ENCODE peak calls at places on chromosomes 6 and 20, in four cellular contexts. D, K, P and G are unnamed samples.

GRCh38 chr20:25750765-25751696 is 54.4 kb upstream of the ZNF337 start:
- DNase-seq in D (peak; percentile 40), K (peak; percentile 69), P (peak; percentile 57), G (no peak)

GRCh38 chr6:41965429-41966213 is 24.0 kb upstream of the CCND3 start:
- DNase-seq in D (peak; percentile 34), K (no peak), P (no peak), G (no peak)

GRCh38 chr6:166078294-166078693 is 89.4 kb downstream of the TBXT start:
- DNase-seq in D (no peak), K (no peak), P (no peak), G (no peak)

GRCh38 chr6:23106951-23107350 is 537.6 kb downstream of the HDGFL1 start:
- DNase-seq in D (no peak), K (no peak), P (no peak), G (no peak)

GRCh38 chr6:117237561-117237960 is 27.8 kb upstream of the VGLL2 start:
- DNase-seq in D (no peak), K (no peak), P (no peak), G (no peak)

GRCh38 chr20:5090191-5090590 is 29.6 kb downstream of the PCNA start:
- DNase-seq in D (peak; percentile 37), K (no peak), P (no peak), G (no peak)

GRCh38 chr6:1346556-1347186 is 34.8 kb downstream of the FOXQ1 start:
- DNase-seq in D (no peak), K (no peak), P (no peak), G (no peak)

GRCh38 chr20:40189621-40190020 is 499.4 kb downstream of the MAFB start:
- DNase-seq in D (no peak), K (no peak), P (no peak), G (no peak)

GRCh38 chr20:51318058-51318960 is 224.2 kb downstream of the NFATC2 start:
- DNase-seq in D (peak; percentile 83), K (peak; percentile 27), P (peak; percentile 58), G (no peak)

GRCh38 chr20:10992776-10993175 is 319.0 kb upstream of the JAG1 start:
- DNase-seq in D (no peak), K (no peak), P (no peak), G (no peak)

GRCh38 chr6:168450921-168451320 is 9.9 kb downstream of the SMOC2 start:
- DNase-seq in D (no peak), K (no peak), P (no peak), G (no peak)

GRCh38 chr6:167906899-167907298 is 80.2 kb downstream of the AFDN start:
- DNase-seq in D (no peak), K (peak; percentile 44), P (peak; percentile 53), G (no peak)

GRCh38 chr6:41731561-41732086 is 3.8 kb downstream of the TFEB start:
- DNase-seq in D (no peak), K (no peak), P (peak; percentile 20), G (no peak)

GRCh38 chr6:129731396-129731795 is 21.4 kb upstream of the ARHGAP18 start:
- DNase-seq in D (no peak), K (no peak), P (no peak), G (no peak)

GRCh38 chr6:72787521-72788031 is 165.7 kb downstream of the KCNQ5 start:
- DNase-seq in D (no peak), K (no peak), P (no peak), G (no peak)

DNA sequence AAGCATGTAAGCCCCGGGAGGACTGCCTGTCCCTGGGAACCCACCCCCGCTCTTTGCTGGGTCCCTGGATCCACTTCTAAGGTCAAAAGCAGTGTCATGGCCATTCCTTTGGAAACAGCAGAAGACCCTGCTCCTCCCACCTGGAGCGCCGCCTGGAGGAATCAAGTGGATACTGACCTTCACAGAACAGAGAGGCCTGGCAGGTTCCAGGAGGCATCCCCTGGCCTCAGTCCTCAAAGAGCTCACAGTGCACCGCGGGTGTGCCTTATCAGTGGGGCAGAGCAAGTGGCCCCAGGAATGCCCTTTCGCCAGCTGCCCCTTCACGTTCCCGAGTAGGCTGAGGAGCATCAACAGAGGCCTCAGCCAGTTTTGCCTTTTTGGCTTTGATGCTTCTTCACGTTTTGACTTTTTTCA is 11.1 kb upstream of the SLC4A11 start:
- DNase-seq in D (peak; percentile 66), K (no peak), P (no peak), G (no peak)
- TF ChIP-seq CTCF in D (peak; percentile 47), K (peak; percentile 8), P (no peak), G (peak; percentile 64)

GRCh38 chr20:56393653-56394052 is 1.2 kb downstream of the CSTF1 start:
- DNase-seq in D (no peak), K (no peak), P (no peak), G (no peak)

GRCh38 chr20:56393133-56393472 is 658 bp downstream of the CSTF1 start:
- DNase-seq in D (no peak), K (no peak), P (no peak), G (no peak)

GRCh38 chr20:56391596-56392281 is at the start of gene AURKA:
- DNase-seq in D (no peak), K (no peak), P (no peak), G (no peak)

GRCh38 chr20:56391037-56391436 is 978 bp downstream of the AURKA start:
- DNase-seq in D (no peak), K (no peak), P (no peak), G (no peak)

GRCh38 chr20:56392282-56393132 is at the start of gene CSTF1:
- DNase-seq in D (peak; percentile 99), K (peak; percentile 100), P (peak; percentile 99), G (peak; percentile 99)
- TF ChIP-seq CTCF in D (no peak), K (no peak), P (no peak), G (no peak)

DNA sequence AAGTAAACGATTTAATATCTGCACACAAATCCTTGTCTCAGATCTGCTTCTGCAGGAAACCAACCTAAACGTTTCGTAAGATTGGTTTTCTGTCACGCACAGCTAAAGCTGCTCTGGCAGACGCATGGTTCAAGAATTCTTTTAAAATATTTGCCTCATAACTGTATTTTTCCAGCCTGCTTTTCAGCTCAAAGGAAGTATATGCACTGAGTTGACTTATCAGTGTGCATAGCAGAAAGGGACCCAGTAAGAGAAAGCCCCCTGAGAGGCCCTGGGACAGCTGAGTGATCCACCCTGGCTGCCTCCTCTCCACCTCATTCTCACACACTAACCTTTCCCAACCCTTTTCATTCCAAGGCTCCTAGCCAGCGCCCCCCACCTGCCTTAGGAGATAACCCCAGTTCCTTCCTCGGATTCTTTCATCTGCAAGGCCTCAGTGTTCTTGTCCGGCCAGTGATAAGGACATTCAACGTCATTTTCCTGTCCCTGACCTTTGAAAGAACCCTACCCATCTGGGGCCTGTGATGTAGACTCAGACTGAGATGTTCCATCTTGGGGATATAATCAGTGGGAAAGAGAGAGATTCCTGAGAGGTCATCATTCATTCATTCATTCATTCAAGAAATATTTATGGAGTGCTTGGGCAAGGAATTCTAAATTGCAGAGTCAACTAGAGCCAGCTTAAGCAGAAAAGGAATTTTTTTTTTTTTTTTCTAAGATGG is 22.4 kb upstream of the SLC9A8 start:
- DNase-seq in D (peak; percentile 37), K (peak; percentile 40), P (no peak), G (no peak)
- TF ChIP-seq CTCF in D (no peak), K (no peak), P (no peak), G (no peak)

GRCh38 chr20:35515341-35515740 is 14.1 kb downstream of the C20orf173 start:
- DNase-seq in D (no peak), K (no peak), P (no peak), G (no peak)

GRCh38 chr20:35510946-35511735 is 18.3 kb downstream of the C20orf173 start:
- DNase-seq in D (no peak), K (no peak), P (no peak), G (no peak)

GRCh38 chr20:35508493-35509218 is 20.8 kb downstream of the C20orf173 start:
- DNase-seq in D (no peak), K (no peak), P (no peak), G (no peak)

GRCh38 chr20:35514371-35514960 is 15.0 kb downstream of the C20orf173 start:
- DNase-seq in D (no peak), K (no peak), P (no peak), G (no peak)

GRCh38 chr20:35511814-35512420 is 17.5 kb downstream of the C20orf173 start:
- DNase-seq in D (peak; percentile 20), K (no peak), P (no peak), G (no peak)
- TF ChIP-seq CTCF in D (peak; percentile 48), K (peak; percentile 55), P (peak; percentile 49), G (peak; percentile 73)